ENCODE peak calls at places on chromosomes 12 and 14, in four cellular contexts. U is GM12891; A is foreskin melanocyte; T is stimulated activated CD8-positive, alpha-beta memory T cell treated with anti-CD3 and anti-CD28 coated beads, Interleukin-15, amount 100 ng/mL, for 24 hours. P is an unnamed sample.

GRCh38 chr12:42704810-42705401 is 115.4 kb upstream of the PRICKLE1 start:
- DNase-seq in T (no peak), U (no peak), A (no peak), P (no peak)

GRCh38 chr14:61838661-61839060 is 76.4 kb downstream of the SNAPC1 start:
- DNase-seq in T (no peak), U (no peak), A (no peak), P (no peak)

GRCh38 chr14:61891810-61892209 is 129.6 kb downstream of the SNAPC1 start:
- DNase-seq in T (no peak), A (no peak), U (no peak), P (no peak)

GRCh38 chr12:7374423-7375144 is 69.4 kb downstream of the CD163L1 start:
- DNase-seq in T (no peak), U (peak), A (peak), P (peak)

GRCh38 chr14:97390031-97390729 is 593.0 kb downstream of the VRK1 start:
- DNase-seq in U (no peak), T (no peak), A (no peak), P (no peak)

GRCh38 chr12:58774731-58775130 is 145.6 kb downstream of the LRIG3 start:
- DNase-seq in A (peak), T (no peak), U (no peak), P (no peak)

GRCh38 chr14:90760591-90761316 is 55.5 kb downstream of the TTC7B start:
- DNase-seq in T (no peak), A (peak), U (no peak), P (no peak)

GRCh38 chr12:131010376-131011131 is 56.8 kb downstream of the ADGRD1 start:
- DNase-seq in A (no peak), U (no peak), T (no peak), P (no peak)

GRCh38 chr14:31993521-31993941 is 83.6 kb upstream of the ARHGAP5 start:
- DNase-seq in A (no peak), T (no peak), U (no peak), P (no peak)

GRCh38 chr12:54173066-54173726 is 15.6 kb downstream of the SMUG1 start:
- DNase-seq in U (peak), T (no peak), A (no peak), P (peak)

GRCh38 chr14:99600232-99600888 is 3.6 kb downstream of the CCDC85C start:
- DNase-seq in A (no peak), U (no peak), T (no peak), P (no peak)

GRCh38 chr12:32332446-32332845 is 66.9 kb upstream of the FGD4 start:
- DNase-seq in T (no peak), U (no peak), A (no peak), P (no peak)

GRCh38 chr12:126347421-126347820 is 1282.2 kb downstream of the AACS start:
- DNase-seq in T (no peak), A (no peak), U (no peak), P (no peak)

GRCh38 chr14:24806061-24806678 is 172.2 kb upstream of the GZMB start:
- DNase-seq in A (no peak), U (peak), T (peak), P (peak)

GRCh38 chr14:86038401-86038985 is 508.5 kb downstream of the FLRT2 start:
- DNase-seq in U (peak), T (peak), A (peak), P (peak)

GRCh38 chr14:104112609-104113571 is 25.5 kb upstream of the KIF26A start:
- DNase-seq in U (no peak), T (no peak), A (no peak), P (no peak)

GRCh38 chr12:1591029-1591428 is 3.4 kb downstream of the FBXL14 start:
- DNase-seq in A (no peak), U (no peak), T (no peak), P (peak)

GRCh38 chr14:68399971-68400370 is 392.9 kb downstream of the ZFP36L1 start:
- DNase-seq in T (no peak), A (no peak), U (no peak), P (no peak)

GRCh38 chr12:71371132-71371531 is 68.5 kb upstream of the LGR5 start:
- DNase-seq in U (no peak), T (no peak), A (no peak), P (no peak)